ENCODE peak calls at places on chromosomes 2 and 18, in eight cellular contexts. S is pancreas; X is WERI-Rb-1; R is naive thymus-derived CD4-positive, alpha-beta T cell; H is OCI-LY7; Y is psoas muscle; K is mucosa of descending colon; B is CD4-positive, CD25-positive, alpha-beta regulatory T cell. O is an unnamed sample. For H3K36me3, the result is how much of the 10 kb centered on the place peaks cover.

GRCh38 chr2:19607931-19608762 is 249.7 kb upstream of the OSR1 start:
- DNase-seq in S (no peak), X (no peak), R (no peak), H (no peak), Y (peak), K (no peak), B (no peak), O (no peak)

GRCh38 chr2:218286570-218287459 is 5.5 kb downstream of the TMBIM1 start:
- DNase-seq in S (no peak), X (peak), R (peak), H (peak), Y (peak), K (peak), B (peak), O (peak)

GRCh38 chr2:175853110-175853509 is 149.0 kb downstream of the LNPK start:
- DNase-seq in S (no peak), X (no peak), R (no peak), H (no peak), Y (no peak), K (no peak), B (no peak), O (no peak)

GRCh38 chr18:3481696-3482210 is 31.8 kb downstream of the TGIF1 start:
- DNase-seq in S (no peak), X (peak), R (peak), H (peak), Y (no peak), K (no peak), B (peak), O (no peak)

GRCh38 chr2:196979976-196980375 is 53.5 kb upstream of the PGAP1 start:
- DNase-seq in S (no peak), X (no peak), R (no peak), H (no peak), Y (no peak), K (no peak), B (no peak), O (no peak)

GRCh38 chr2:185990861-185991525 is 252.4 kb downstream of the FSIP2 start:
- DNase-seq in S (no peak), X (no peak), R (no peak), H (no peak), Y (no peak), K (peak), B (no peak), O (no peak)

GRCh38 chr2:233280114-233280693 is 27.4 kb upstream of the SAG start:
- DNase-seq in S (no peak), X (no peak), R (no peak), H (no peak), Y (no peak), K (no peak), B (no peak), O (no peak)

GRCh38 chr2:188303363-188304031 is 11.8 kb downstream of the GULP1 start:
- DNase-seq in S (no peak), X (no peak), R (no peak), H (no peak), Y (no peak), K (no peak), B (no peak), O (no peak)

GRCh38 chr2:44358498-44358897 is 2.8 kb downstream of the PREPL start:
- DNase-seq in S (peak), X (no peak), R (no peak), H (no peak), Y (peak), K (no peak), B (peak), O (peak)

GRCh38 chr18:457120-457519 is 43.4 kb downstream of the COLEC12 start:
- DNase-seq in S (no peak), X (peak), R (no peak), H (peak), Y (peak), K (peak), B (no peak), O (no peak)

GRCh38 chr2:121436918-121437317 is 93.8 kb upstream of the RNU4ATAC start:
- DNase-seq in S (no peak), X (no peak), R (no peak), H (no peak), Y (no peak), K (no peak), B (no peak), O (no peak)

GRCh38 chr2:30252723-30253688 is 21.7 kb downstream of the LBH start:
- DNase-seq in S (no peak), X (peak), R (no peak), H (no peak), Y (peak), K (no peak), B (peak), O (no peak)

GRCh38 chr2:8442833-8443486 is 238.9 kb upstream of the ID2 start:
- DNase-seq in S (no peak), X (no peak), R (no peak), H (no peak), Y (no peak), K (no peak), B (no peak), O (no peak)

GRCh38 chr2:41827354-41827971 is 220.4 kb upstream of the PKDCC start:
- DNase-seq in S (no peak), X (no peak), R (no peak), H (no peak), Y (no peak), K (no peak), B (no peak), O (no peak)

GRCh38 chr18:55485666-55486065 is 102.3 kb downstream of the TCF4 start:
- DNase-seq in S (no peak), X (no peak), R (no peak), H (no peak), Y (no peak), K (no peak), B (no peak), O (no peak)

GRCh38 chr18:48820483-48821250 is 130.1 kb downstream of the SMAD7 start:
- DNase-seq in S (peak), X (peak), R (no peak), H (peak), Y (no peak), K (no peak), B (no peak), O (peak)

GRCh38 chr2:109459485-109459884 is 154.3 kb downstream of the SEPTIN10 start:
- DNase-seq in S (no peak), X (no peak), R (no peak), H (no peak), Y (no peak), K (no peak), B (no peak), O (no peak)

GRCh38 chr2:60317029-60317386 is 236.4 kb downstream of the BCL11A start:
- DNase-seq in S (no peak), X (no peak), R (no peak), H (no peak), Y (no peak), K (no peak), B (no peak), O (peak)

GRCh38 chr18:27585602-27586173 is 400.6 kb upstream of the CHST9 start:
- DNase-seq in S (no peak), X (no peak), R (no peak), H (no peak), Y (no peak), K (no peak), B (no peak), O (peak)

GRCh38 chr2:148666555-148666954 is 22.0 kb downstream of the EPC2 start:
- DNase-seq in S (no peak), X (no peak), R (no peak), H (no peak), Y (no peak), K (no peak), B (no peak), O (no peak)

GRCh38 chr2:181466661-181467576 is 9.7 kb downstream of the ITGA4 start:
- DNase-seq in S (no peak), X (peak), R (peak), H (peak), Y (peak), K (peak), B (peak), O (peak)

GRCh38 chr2:196987654-196988364 is 61.3 kb upstream of the PGAP1 start:
- DNase-seq in S (no peak), X (no peak), R (no peak), H (peak), Y (no peak), K (no peak), B (peak), O (no peak)

GRCh38 chr2:230777681-230778080 is 65.0 kb downstream of the CAB39 start:
- DNase-seq in S (no peak), X (no peak), R (no peak), H (no peak), Y (no peak), K (no peak), B (no peak), O (no peak)

GRCh38 chr2:67337903-67338302 is 59.2 kb upstream of the ETAA1 start:
- DNase-seq in S (no peak), X (no peak), R (no peak), H (no peak), Y (no peak), K (no peak), B (no peak), O (no peak)

GRCh38 chr18:21703241-21703820 is 1.2 kb downstream of the ABHD3 start:
- DNase-seq in S (no peak), X (no peak), R (no peak), H (peak), Y (no peak), K (peak), B (no peak), O (no peak)

GRCh38 chr2:50492452-50492851 is 539.5 kb downstream of the NRXN1 start:
- DNase-seq in S (no peak), X (peak), R (peak), H (peak), Y (no peak), K (no peak), B (peak), O (no peak)

GRCh38 chr2:239830066-239830717 is 194.9 kb downstream of the NDUFA10 start:
- DNase-seq in S (no peak), X (no peak), R (no peak), H (no peak), Y (no peak), K (no peak), B (no peak), O (peak)

GRCh38 chr18:7958081-7958896 is 391.2 kb downstream of the PTPRM start:
- DNase-seq in S (no peak), X (no peak), R (no peak), H (no peak), Y (no peak), K (no peak), B (peak), O (no peak)

GRCh38 chr2:36783276-36783675 is 86.8 kb downstream of the VIT start:
- DNase-seq in S (no peak), X (no peak), R (no peak), H (no peak), Y (no peak), K (no peak), B (no peak), O (no peak)

GRCh38 chr2:109372614-109373013 is 241.2 kb downstream of the SEPTIN10 start:
- DNase-seq in S (no peak), X (no peak), R (no peak), H (no peak), Y (no peak), K (no peak), B (no peak), O (no peak)

GRCh38 chr2:54635554-54636152 is 87.8 kb upstream of the EML6 start:
- DNase-seq in S (no peak), X (no peak), R (no peak), H (no peak), Y (no peak), K (no peak), B (no peak), O (no peak)

GRCh38 chr2:27701676-27702075 is 38.0 kb downstream of the SLC4A1AP start:
- DNase-seq in S (no peak), X (no peak), R (no peak), H (no peak), Y (peak), K (no peak), B (no peak), O (peak)

GRCh38 chr2:180203972-180204371 is 196.9 kb upstream of the CWC22 start:
- DNase-seq in S (no peak), X (no peak), R (no peak), H (no peak), Y (peak), K (no peak), B (no peak), O (no peak)

GRCh38 chr2:177799531-177799930 is 273.0 kb downstream of the PDE11A start:
- DNase-seq in S (no peak), X (peak), R (no peak), H (peak), Y (no peak), K (no peak), B (peak), O (no peak)

GRCh38 chr2:151183072-151183580 is 78.5 kb downstream of the RBM43 start:
- DNase-seq in S (no peak), X (no peak), R (no peak), H (no peak), Y (no peak), K (no peak), B (no peak), O (no peak)

GRCh38 chr2:33240178-33240577 is 236.3 kb upstream of the RASGRP3 start:
- DNase-seq in S (no peak), X (no peak), R (no peak), H (no peak), Y (no peak), K (no peak), B (no peak), O (no peak)
- H3K36me3 ChIP-seq in S (under half), X (under half), R (under half), H (under half), Y (under half), K (under half), B (under half), O (under half)

DNA sequence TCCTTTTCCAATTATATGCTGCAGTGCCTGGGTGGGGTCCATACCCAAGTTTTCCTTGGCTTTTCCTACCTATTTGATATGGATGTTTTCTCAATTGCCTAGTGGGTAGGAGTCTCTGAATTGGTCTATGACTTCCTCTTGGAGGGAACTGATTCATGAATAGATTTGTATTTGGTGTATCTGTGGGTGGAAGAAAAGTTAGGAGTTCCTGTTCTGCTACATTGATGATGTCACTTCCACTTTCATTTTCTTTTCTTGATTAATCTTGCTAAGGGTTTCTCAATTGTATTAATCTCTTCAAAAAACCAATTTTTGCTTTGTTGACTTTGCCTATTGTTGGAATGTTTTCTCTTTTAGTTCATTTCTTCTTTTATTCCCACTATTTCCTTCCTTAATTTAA is 37.4 kb upstream of the SLC9A2 start:
- DNase-seq in S (no peak), X (no peak), R (no peak), H (no peak), Y (no peak), K (no peak), B (peak), O (no peak)
- H3K4me3 ChIP-seq in S (no peak), X (no peak), R (no peak), H (no peak), Y (no peak), K (no peak), B (no peak), O (no peak)

GRCh38 chr18:78521136-78521535 is 458.5 kb upstream of the SALL3 start:
- DNase-seq in S (no peak), X (no peak), R (no peak), H (no peak), Y (no peak), K (no peak), B (no peak), O (no peak)
- H3K36me3 ChIP-seq in S (under half), X (under half), R (under half), H (under half), Y (under half), K (under half), B (under half), O (under half)

DNA sequence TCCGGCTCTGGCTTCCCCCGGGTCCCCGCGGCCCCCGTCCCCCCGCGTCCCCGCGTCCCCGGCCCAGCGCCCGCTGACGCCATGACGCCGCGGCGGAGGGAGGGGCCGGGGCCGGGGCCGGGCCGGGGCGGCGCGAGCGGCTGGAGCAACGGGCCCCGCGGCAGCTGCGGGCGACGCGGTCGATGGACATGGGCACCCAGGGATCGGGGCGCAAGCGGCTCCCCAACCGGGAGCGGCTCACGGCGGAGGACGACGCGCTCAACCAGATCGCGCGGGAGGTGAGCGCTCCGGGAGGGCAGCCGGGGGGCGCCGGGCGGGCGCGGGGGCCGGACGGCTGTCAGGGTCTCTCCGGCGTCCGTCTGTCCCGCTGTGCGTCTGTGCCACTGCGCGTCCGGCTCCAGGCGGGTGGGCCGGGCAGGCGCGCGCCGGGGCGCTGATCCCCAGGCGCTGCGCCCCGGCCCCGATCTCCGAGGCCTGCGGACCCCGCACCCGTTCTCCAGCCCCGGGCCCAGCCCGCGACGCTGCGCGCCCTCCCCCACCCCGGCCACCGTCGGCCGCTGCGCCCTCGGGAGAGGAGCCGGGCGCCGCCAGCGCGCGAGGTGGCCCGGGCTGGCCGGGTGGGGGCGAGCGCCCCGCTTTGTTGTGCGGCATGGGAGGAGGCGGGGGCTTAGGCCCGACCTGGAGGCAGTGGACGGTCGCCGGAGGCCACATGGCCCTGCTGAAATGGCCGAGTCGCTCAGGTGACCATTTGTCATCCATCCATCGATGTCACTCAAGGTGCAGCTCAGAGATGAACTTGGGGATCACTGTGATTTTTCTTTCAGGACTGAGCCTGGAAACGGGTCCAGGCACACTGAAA is at the start of gene LRRFIP1:
- DNase-seq in S (peak), X (peak), R (peak), H (no peak), Y (peak), K (no peak), B (no peak), O (peak)
- H3K4me3 ChIP-seq in S (peak), X (peak), R (peak), H (no peak), Y (peak), K (peak), B (peak), O (peak)

GRCh38 chr2:237090906-237091305 is 5.2 kb downstream of the COPS8 start:
- DNase-seq in S (no peak), X (no peak), R (no peak), H (no peak), Y (no peak), K (no peak), B (no peak), O (no peak)
- H3K36me3 ChIP-seq in S (under half), X (under half), R (under half), H (half or more), Y (under half), K (under half), B (half or more), O (under half)

GRCh38 chr2:11540996-11541692 is 7.3 kb downstream of the GREB1 start:
- DNase-seq in S (no peak), X (no peak), R (no peak), H (no peak), Y (no peak), K (no peak), B (no peak), O (no peak)
- H3K4me3 ChIP-seq in S (no peak), X (no peak), R (no peak), H (no peak), Y (no peak), K (no peak), B (no peak), O (peak)

DNA sequence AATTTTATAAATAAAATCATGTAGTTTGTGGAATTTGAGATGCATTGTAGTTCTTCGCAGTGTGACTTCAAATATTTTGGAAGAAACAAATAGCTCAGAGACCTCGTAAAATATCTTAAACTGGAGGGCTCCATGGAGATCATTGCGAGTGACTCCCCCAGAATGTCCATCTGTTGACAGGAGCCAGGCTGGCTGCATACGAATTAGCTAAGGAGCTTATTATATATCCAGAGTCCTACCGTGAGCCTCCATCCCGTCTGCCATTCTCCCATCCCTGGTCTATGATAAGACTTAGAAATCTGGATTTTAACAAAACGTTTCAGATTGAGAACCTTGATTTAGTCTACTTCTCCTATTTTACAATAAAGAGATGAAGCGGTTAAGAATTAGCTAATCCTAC is 80.2 kb downstream of the MSH2 start:
- DNase-seq in S (no peak), X (peak), R (no peak), H (no peak), Y (no peak), K (no peak), B (no peak), O (no peak)
- H3K36me3 ChIP-seq in S (under half), X (half or more), R (under half), H (half or more), Y (under half), K (under half), B (under half), O (under half)

GRCh38 chr2:134277223-134277622 is 23.4 kb downstream of the MGAT5 start:
- DNase-seq in S (no peak), X (no peak), R (no peak), H (no peak), Y (no peak), K (no peak), B (no peak), O (no peak)

GRCh38 chr2:134273240-134273983 is 19.5 kb downstream of the MGAT5 start:
- DNase-seq in S (no peak), X (no peak), R (no peak), H (no peak), Y (no peak), K (no peak), B (no peak), O (no peak)

GRCh38 chr2:134272831-134273230 is 19.0 kb downstream of the MGAT5 start:
- DNase-seq in S (no peak), X (peak), R (no peak), H (no peak), Y (no peak), K (no peak), B (no peak), O (no peak)

GRCh38 chr2:134276381-134277172 is 22.7 kb downstream of the MGAT5 start:
- DNase-seq in S (no peak), X (no peak), R (no peak), H (no peak), Y (no peak), K (no peak), B (no peak), O (no peak)

GRCh38 chr2:134275058-134275862 is 21.4 kb downstream of the MGAT5 start:
- DNase-seq in S (no peak), X (no peak), R (no peak), H (peak), Y (no peak), K (peak), B (no peak), O (no peak)
- H3K4me3 ChIP-seq in S (no peak), X (no peak), R (no peak), H (peak), Y (no peak), K (no peak), B (no peak), O (no peak)

GRCh38 chr2:34003795-34004194 is 404.7 kb upstream of the FAM98A start:
- DNase-seq in S (no peak), X (peak), R (no peak), H (no peak), Y (no peak), K (no peak), B (no peak), O (no peak)
- H3K36me3 ChIP-seq in S (under half), X (under half), R (under half), H (under half), Y (under half), K (under half), B (under half), O (under half)